ENCODE peak calls at places on chromosome 14, in six cellular contexts. E is NCI-H1436; N is heart right ventricle; U is astrocyte of the spinal cord; L is CD8-positive, alpha-beta T cell; O is GM10248. T is an unnamed sample.

GRCh38 chr14:100072783-100073346 is 7.6 kb downstream of the EVL start:
- DNase-seq in O (peak; percentile 62), L (no peak), N (no peak), E (no peak), U (no peak), T (peak; percentile 57)

GRCh38 chr14:91511014-91511466 is 930 bp upstream of the PPP4R3A start:
- DNase-seq in U (no peak), E (no peak), O (peak; percentile 32), L (no peak), N (no peak), T (peak; percentile 46)

GRCh38 chr14:78968249-78968648 is 798.1 kb downstream of the NRXN3 start:
- DNase-seq in L (no peak), E (no peak), U (no peak), N (no peak), O (no peak), T (no peak)

GRCh38 chr14:68247867-68248266 is 428.3 kb downstream of the RAD51B start:
- DNase-seq in O (no peak), U (no peak), L (no peak), N (no peak), E (no peak), T (no peak)

GRCh38 chr14:54258382-54258781 is 138.4 kb upstream of the CDKN3 start:
- DNase-seq in E (no peak), L (no peak), O (no peak), N (no peak), U (no peak), T (no peak)

GRCh38 chr14:22994762-22995275 is 12.5 kb upstream of the AJUBA start:
- DNase-seq in O (peak; percentile 45), E (no peak), N (no peak), L (peak; percentile 13), U (peak; percentile 53), T (peak; percentile 57)

GRCh38 chr14:78310263-78310662 is 140.1 kb downstream of the NRXN3 start:
- DNase-seq in E (peak; percentile 75), U (no peak), O (no peak), N (no peak), L (no peak), T (no peak)

GRCh38 chr14:92461891-92462290 is 51.7 kb upstream of the RIN3 start:
- DNase-seq in O (no peak), L (no peak), U (no peak), N (no peak), E (no peak), T (no peak)

GRCh38 chr14:77991128-77991772 is 178.9 kb upstream of the NRXN3 start:
- DNase-seq in U (no peak), L (no peak), E (no peak), O (no peak), N (no peak), T (no peak)

GRCh38 chr14:70962935-70963334 is 55.7 kb downstream of the PCNX1 start:
- DNase-seq in L (no peak), E (no peak), U (no peak), O (no peak), N (no peak), T (no peak)

GRCh38 chr14:67532998-67533753 is at the start of gene PLEKHH1:
- DNase-seq in O (peak; percentile 75), E (peak; percentile 58), L (peak; percentile 28), N (peak; percentile 79), U (peak; percentile 65), T (peak; percentile 84)

GRCh38 chr14:33848706-33849454 is 102.0 kb downstream of the EGLN3 start:
- DNase-seq in U (peak; percentile 68), N (peak; percentile 51), E (peak; percentile 80), L (no peak), O (peak; percentile 44), T (peak; percentile 42)

GRCh38 chr14:20415723-20416622 is 2.7 kb upstream of the TEP1 start:
- DNase-seq in L (no peak), N (no peak), U (peak; percentile 64), E (no peak), O (peak; percentile 59), T (peak; percentile 54)

GRCh38 chr14:102579696-102580551 is 12.5 kb upstream of the RCOR1 start:
- DNase-seq in L (no peak), N (peak; percentile 29), E (no peak), U (peak; percentile 40), O (no peak), T (no peak)

GRCh38 chr14:72605921-72606220 is 288.0 kb downstream of the DPF3 start:
- DNase-seq in N (no peak), E (no peak), U (no peak), L (no peak), O (no peak), T (no peak)

GRCh38 chr14:68947802-68948201 is 31.3 kb downstream of the ACTN1 start:
- DNase-seq in U (no peak), N (peak; percentile 74), E (peak; percentile 85), O (no peak), L (no peak), T (no peak)

GRCh38 chr14:50040401-50040775 is 76.0 kb downstream of the VCPKMT start:
- DNase-seq in E (no peak), U (peak; percentile 76), O (peak; percentile 52), L (peak; percentile 31), N (no peak), T (peak; percentile 53)

GRCh38 chr14:78519863-78520262 is 349.7 kb downstream of the NRXN3 start:
- DNase-seq in N (no peak), O (peak; percentile 26), L (no peak), U (peak; percentile 8), E (no peak), T (peak; percentile 15)

GRCh38 chr14:68497016-68497415 is 295.9 kb downstream of the ZFP36L1 start:
- DNase-seq in N (no peak), E (no peak), L (no peak), U (no peak), O (no peak), T (no peak)

GRCh38 chr14:49882826-49883694 is 9.8 kb upstream of the ARF6 start:
- DNase-seq in E (no peak), O (no peak), U (no peak), N (no peak), L (no peak), T (no peak)

GRCh38 chr14:65639216-65639615 is 226.7 kb downstream of the FUT8 start:
- DNase-seq in N (no peak), U (peak; percentile 16), L (no peak), O (no peak), E (no peak), T (no peak)

GRCh38 chr14:104977681-104978647 is at the start of gene AHNAK2:
- DNase-seq in L (no peak), U (peak; percentile 71), O (peak; percentile 60), E (peak; percentile 35), N (peak; percentile 81), T (peak; percentile 76)

GRCh38 chr14:22836301-22837058 is at the start of gene MMP14:
- DNase-seq in L (no peak), E (no peak), U (peak; percentile 93), O (no peak), N (peak; percentile 77), T (no peak)

GRCh38 chr14:105398726-105399440 is 545 bp downstream of the TEX22 start:
- DNase-seq in U (no peak), L (no peak), E (peak; percentile 63), O (no peak), N (no peak), T (no peak)

GRCh38 chr14:32244404-32244803 is 41.3 kb upstream of the RNU6-8 start:
- DNase-seq in E (no peak), U (no peak), L (no peak), N (no peak), O (no peak), T (no peak)

GRCh38 chr14:104677506-104678332 is 11.7 kb upstream of the INF2 start:
- DNase-seq in U (peak; percentile 85), L (peak; percentile 48), N (peak; percentile 82), O (peak; percentile 83), E (peak; percentile 75), T (peak; percentile 87)

GRCh38 chr14:21989090-21989489 is 315.5 kb upstream of the OR4E1 start:
- DNase-seq in L (no peak), N (no peak), O (no peak), U (no peak), E (no peak), T (no peak)

GRCh38 chr14:59570122-59570521 is 6.5 kb downstream of the CCDC175 start:
- DNase-seq in U (no peak), E (no peak), L (no peak), O (no peak), N (no peak), T (no peak)

GRCh38 chr14:99751539-99752485 is 41.4 kb upstream of the EML1 start:
- DNase-seq in L (no peak), U (peak; percentile 38), O (no peak), E (no peak), N (no peak), T (no peak)

GRCh38 chr14:92885279-92886061 is 37.5 kb upstream of the CHGA start:
- DNase-seq in E (no peak), U (no peak), N (no peak), L (no peak), O (no peak), T (no peak)

GRCh38 chr14:105065280-105066228 is at the start of gene GPR132:
- DNase-seq in O (peak; percentile 91), L (peak; percentile 85), E (no peak), N (no peak), U (no peak), T (peak; percentile 94)

GRCh38 chr14:64970776-64971451 is 1.2 kb downstream of the RAB15 start:
- DNase-seq in L (no peak), U (no peak), E (no peak), O (no peak), N (no peak), T (no peak)

GRCh38 chr14:33799705-33800269 is 151.1 kb downstream of the EGLN3 start:
- DNase-seq in U (no peak), L (no peak), O (no peak), N (peak; percentile 32), E (no peak), T (no peak)

GRCh38 chr14:99662846-99663245 is 17.9 kb downstream of the HHIPL1 start:
- DNase-seq in U (no peak), O (no peak), L (no peak), E (no peak), N (no peak), T (no peak)

GRCh38 chr14:29821665-29822429 is 105.8 kb downstream of the PRKD1 start:
- DNase-seq in U (no peak), O (no peak), E (no peak), L (no peak), N (no peak), T (no peak)

GRCh38 chr14:69879175-69880047 is at the start of gene SMOC1:
- DNase-seq in U (peak; percentile 80), N (peak; percentile 45), L (no peak), E (peak; percentile 40), O (peak; percentile 63), T (peak; percentile 79)

T was measured in GM13976.